ENCODE peak calls at places on chromosome 16, in ten cellular contexts. X is lower leg skin, E is Peyer's patch, C is foreskin fibroblast, N is pancreas, M is HFF-Myc, W is AG04450, Z is A673, J is AG09309, F is upper lobe of right lung. H is an unnamed sample.

GRCh38 chr16:51391798-51392511 is 240.9 kb upstream of the SALL1 start:
- DNase-seq in Z (peak; percentile 28), M (no peak), E (no peak), N (peak; percentile 36), C (no peak), J (no peak), X (no peak), F (no peak), W (no peak), H (no peak)

GRCh38 chr16:15034266-15035162 is 21.4 kb downstream of the NTAN1 start:
- DNase-seq in M (no peak), X (no peak), F (peak; percentile 58), C (no peak), J (no peak), N (no peak), W (no peak), E (peak; percentile 35), Z (peak; percentile 56), H (no peak)

GRCh38 chr16:57563487-57563750 is 21.0 kb downstream of the ADGRG5 start:
- DNase-seq in Z (no peak), N (no peak), J (no peak), E (no peak), W (no peak), F (no peak), X (no peak), C (no peak), M (no peak), H (no peak)

GRCh38 chr16:63975669-63976068 is 1146.2 kb downstream of the CDH11 start:
- DNase-seq in E (no peak), W (no peak), M (no peak), J (no peak), F (no peak), Z (no peak), N (no peak), C (peak; percentile 0), X (no peak), H (no peak)

GRCh38 chr16:29862383-29862883 is 593 bp downstream of the CDIPT start:
- DNase-seq in X (no peak), C (peak; percentile 56), Z (no peak), M (no peak), J (no peak), N (no peak), W (no peak), E (peak; percentile 67), F (no peak), H (no peak)

GRCh38 chr16:2043296-2043979 is 4.2 kb downstream of the NTHL1 start:
- DNase-seq in M (no peak), C (no peak), N (peak; percentile 55), J (no peak), X (no peak), Z (no peak), E (no peak), F (peak; percentile 86), W (no peak), H (peak; percentile 86)

GRCh38 chr16:1414532-1415265 is at the start of gene UNKL:
- DNase-seq in M (no peak), N (peak; percentile 92), E (peak; percentile 84), C (peak; percentile 80), W (peak; percentile 11), J (no peak), F (peak; percentile 92), Z (peak; percentile 69), X (peak; percentile 94), H (peak; percentile 88)

GRCh38 chr16:10870808-10871156 is 6.2 kb upstream of the CIITA start:
- DNase-seq in C (no peak), E (no peak), M (no peak), X (no peak), W (no peak), Z (no peak), J (no peak), F (no peak), N (no peak), H (no peak)

GRCh38 chr16:82452002-82452741 is 174.6 kb upstream of the CDH13 start:
- DNase-seq in Z (no peak), J (no peak), N (no peak), X (no peak), F (no peak), C (no peak), W (no peak), E (no peak), M (no peak), H (no peak)

GRCh38 chr16:49924078-49924477 is 68.2 kb upstream of the ZNF423 start:
- DNase-seq in Z (peak; percentile 49), N (no peak), F (no peak), E (no peak), C (no peak), X (no peak), M (no peak), J (no peak), W (no peak), H (no peak)

GRCh38 chr16:3458278-3458851 is 14.9 kb downstream of the NAA60 start:
- DNase-seq in N (peak; percentile 81), X (peak; percentile 85), C (peak; percentile 62), M (no peak), W (no peak), Z (no peak), J (no peak), E (peak; percentile 64), F (peak; percentile 75), H (peak; percentile 66)

GRCh38 chr16:48235556-48236136 is 8.5 kb upstream of the LONP2 start:
- DNase-seq in Z (no peak), X (no peak), W (no peak), M (no peak), C (peak; percentile 49), N (no peak), J (no peak), E (no peak), F (no peak), H (peak; percentile 44)

DNA sequence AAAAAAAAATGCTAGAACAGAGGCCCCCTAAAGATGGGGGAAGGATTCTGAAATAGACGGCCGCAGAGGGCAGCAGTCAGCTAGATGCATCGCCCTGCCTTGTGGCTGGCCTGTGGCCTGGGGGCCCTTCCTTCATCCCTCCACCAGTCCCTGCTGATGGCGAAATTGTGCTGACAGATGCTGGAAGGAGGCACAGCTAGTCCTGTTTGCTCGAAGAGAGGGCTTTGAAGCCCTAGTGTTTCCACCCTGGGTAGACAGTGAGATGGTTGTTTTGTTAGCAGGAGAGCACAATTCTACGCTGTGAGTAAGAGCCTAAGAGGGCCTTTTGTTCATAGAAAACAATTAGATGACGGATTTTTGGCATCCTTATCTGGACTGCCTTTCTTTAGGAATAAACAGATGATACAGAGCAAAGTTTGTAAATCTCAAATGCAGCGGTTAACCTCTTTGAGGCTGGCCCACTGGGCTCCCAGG is 22.9 kb downstream of the VPS35L start:
- DNase-seq in M (no peak), W (no peak), J (no peak), F (no peak), N (no peak), Z (no peak), X (no peak), E (no peak), C (no peak), H (no peak)
- TF ChIP-seq CTCF in M (no peak), W (no peak), J (no peak), F (no peak), N (no peak), Z (no peak), X (no peak), E (no peak), C (no peak), H (no peak)

GRCh38 chr16:86432048-86432447 is 78.3 kb upstream of the FOXF1 start:
- DNase-seq in Z (no peak), F (no peak), W (no peak), N (no peak), J (no peak), E (no peak), M (no peak), X (no peak), C (no peak), H (no peak)
- H3K4me3 ChIP-seq in Z (no peak overlapping the region), F (no peak overlapping the region), W (no peak overlapping the region), N (no peak overlapping the region), J (no peak overlapping the region), E (no peak overlapping the region), M (no peak overlapping the region), X (no peak overlapping the region), C (no peak overlapping the region), H (no peak overlapping the region)

DNA sequence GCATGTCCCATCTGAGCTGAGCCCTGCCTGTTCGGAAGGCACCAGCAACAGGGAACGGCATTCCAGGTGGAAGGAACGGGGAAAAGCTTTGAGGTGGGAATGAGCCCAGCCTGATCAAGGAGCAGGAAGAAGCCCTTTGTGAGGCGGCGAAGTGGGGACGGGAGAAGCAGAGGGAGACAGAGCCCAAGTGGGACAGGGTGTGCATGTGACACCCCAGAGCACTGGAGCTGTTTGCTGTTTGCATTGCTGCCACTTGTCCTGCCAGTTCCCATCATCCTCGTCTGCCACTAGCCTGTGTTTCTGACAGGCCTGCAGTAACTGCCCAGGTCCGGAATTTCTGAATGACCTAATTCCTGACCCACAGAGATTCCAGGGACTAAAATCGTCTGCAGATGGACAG is 150.7 kb downstream of the KATNIP start:
- DNase-seq in E (no peak), J (no peak), W (no peak), Z (no peak), X (peak; percentile 59), M (no peak), F (peak; percentile 39), N (peak; percentile 14), C (peak; percentile 17), H (no peak)
- TF ChIP-seq CTCF in E (no peak), J (no peak), W (no peak), Z (no peak), X (no peak), M (no peak), F (no peak), N (no peak), C (no peak), H (no peak)

GRCh38 chr16:31005350-31006085 is 4.9 kb downstream of the STX1B start:
- DNase-seq in J (no peak), N (no peak), M (no peak), C (peak; percentile 45), Z (no peak), E (no peak), X (no peak), W (no peak), F (no peak), H (no peak)

GRCh38 chr16:31002252-31002700 is 8.2 kb downstream of the STX1B start:
- DNase-seq in F (no peak), C (peak; percentile 39), X (peak; percentile 84), J (no peak), M (no peak), E (no peak), Z (no peak), W (no peak), N (peak; percentile 53), H (no peak)

GRCh38 chr16:31004658-31005057 is 5.8 kb downstream of the STX1B start:
- DNase-seq in N (no peak), E (no peak), X (no peak), J (no peak), W (no peak), M (no peak), C (no peak), Z (no peak), F (no peak), H (no peak)

GRCh38 chr16:31002810-31003209 is 7.6 kb downstream of the STX1B start:
- DNase-seq in M (no peak), C (no peak), J (no peak), F (no peak), X (no peak), N (no peak), E (no peak), Z (no peak), W (no peak), H (no peak)

DNA sequence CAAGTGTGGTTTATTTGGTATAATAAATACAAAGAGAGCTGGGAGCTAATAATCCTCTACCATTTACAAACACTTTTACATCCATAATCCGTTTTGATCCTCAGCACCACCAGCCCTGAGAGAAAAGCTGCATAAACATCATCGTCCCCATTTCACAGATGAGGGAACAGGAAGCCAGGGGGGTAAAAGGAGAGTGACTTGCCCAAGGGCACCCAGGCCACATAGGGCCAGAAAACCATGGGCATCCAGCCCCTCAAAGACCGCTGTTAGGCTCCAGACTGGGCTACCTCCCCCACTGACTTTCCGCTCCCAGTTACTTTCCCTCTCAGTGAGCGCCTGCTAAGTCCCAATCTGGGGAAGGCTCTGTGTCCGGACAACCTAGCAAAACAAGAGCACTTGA is 6.7 kb downstream of the STX1B start:
- DNase-seq in X (no peak), N (no peak), W (no peak), Z (no peak), C (no peak), E (no peak), F (no peak), M (no peak), J (no peak), H (no peak)
- H3K4me3 ChIP-seq in X (no peak overlapping the region), N (no peak overlapping the region), W (no peak overlapping the region), Z (no peak overlapping the region), C (no peak overlapping the region), E (no peak overlapping the region), F (no peak overlapping the region), M (no peak overlapping the region), J (no peak overlapping the region), H (no peak overlapping the region)